ENCODE peak calls at places on chromosomes 1 and 21, in four cellular contexts. I, C, M and W are unnamed samples.

GRCh38 chr1:98053471-98054366 is 132.9 kb upstream of the DPYD start:
- DNase-seq in M (no peak), I (peak; percentile 87), C (peak; percentile 75), W (peak; percentile 91)

GRCh38 chr1:27357281-27358037 is 9.3 kb downstream of the MAP3K6 start:
- DNase-seq in C (peak; percentile 48), I (peak; percentile 44), M (no peak), W (peak; percentile 85)

GRCh38 chr1:41917835-41918449 is 780 bp downstream of the HIVEP3 start:
- DNase-seq in I (peak; percentile 54), C (peak; percentile 19), M (no peak), W (peak; percentile 86)

GRCh38 chr21:42262826-42263225 is 43.9 kb downstream of the ABCG1 start:
- DNase-seq in C (peak; percentile 41), M (no peak), I (peak; percentile 77), W (no peak)

GRCh38 chr1:52592637-52593323 is 9.4 kb upstream of the GPX7 start:
- DNase-seq in I (no peak), C (no peak), M (no peak), W (no peak)

GRCh38 chr21:15444118-15444960 is 285.4 kb upstream of the USP25 start:
- DNase-seq in M (no peak), I (no peak), C (no peak), W (no peak)

GRCh38 chr1:158035976-158036583 is 42.6 kb downstream of the KIRREL1 start:
- DNase-seq in I (peak; percentile 79), C (peak; percentile 80), M (no peak), W (peak; percentile 60)

GRCh38 chr1:226577401-226578180 is 29.0 kb downstream of the STUM start:
- DNase-seq in I (no peak), C (no peak), M (no peak), W (peak; percentile 66)

GRCh38 chr1:147541672-147542548 is 609 bp downstream of the BCL9 start:
- DNase-seq in C (peak; percentile 70), I (peak; percentile 41), M (no peak), W (peak; percentile 82)

GRCh38 chr21:42063578-42064521 is 7.3 kb upstream of the UMODL1 start:
- DNase-seq in C (no peak), M (peak; percentile 62), I (peak; percentile 56), W (peak; percentile 39)

GRCh38 chr1:225777058-225777582 is 506 bp upstream of the SRP9 start:
- DNase-seq in M (no peak), C (no peak), I (peak; percentile 35), W (no peak)

GRCh38 chr1:213273546-213273945 is 222.5 kb downstream of the RPS6KC1 start:
- DNase-seq in M (no peak), C (no peak), I (no peak), W (no peak)

GRCh38 chr1:113250161-113250560 is 140.2 kb upstream of the MAGI3 start:
- DNase-seq in M (no peak), C (no peak), I (no peak), W (no peak)

GRCh38 chr1:219533280-219533679 is 79.6 kb downstream of the ZC3H11B start:
- DNase-seq in C (no peak), I (no peak), M (no peak), W (no peak)

GRCh38 chr1:224528900-224529299 is 87.2 kb upstream of the CNIH3 start:
- DNase-seq in M (no peak), I (peak; percentile 72), C (peak; percentile 93), W (no peak)

GRCh38 chr1:35650416-35650815 is 9.1 kb upstream of the PSMB2 start:
- DNase-seq in M (no peak), C (no peak), I (no peak), W (no peak)

GRCh38 chr1:206635983-206636354 is 633 bp downstream of the DYRK3 start:
- DNase-seq in M (no peak), C (no peak), I (no peak), W (no peak)

GRCh38 chr1:206634365-206635079 is 814 bp upstream of the DYRK3 start:
- DNase-seq in I (peak; percentile 100), C (peak; percentile 91), M (peak; percentile 75), W (peak; percentile 95)

GRCh38 chr1:206631085-206631509 is 4.2 kb upstream of the DYRK3 start:
- DNase-seq in M (peak; percentile 48), I (peak; percentile 94), C (peak; percentile 96), W (peak; percentile 82)

GRCh38 chr1:206635080-206635982 is at the start of gene DYRK3:
- DNase-seq in C (peak; percentile 91), I (peak; percentile 98), M (peak; percentile 67), W (peak; percentile 98)

GRCh38 chr1:206633708-206634121 is 1.6 kb upstream of the DYRK3 start:
- DNase-seq in M (peak; percentile 83), I (peak; percentile 83), C (peak; percentile 94), W (peak; percentile 5)
- TF ChIP-seq EZH2 in M (no peak), I (no peak), C (no peak), W (no peak)

GRCh38 chr1:160981584-160982411 is 27.2 kb upstream of the ITLN2 start:
- DNase-seq in I (no peak), M (no peak), C (no peak), W (peak; percentile 58)
- TF ChIP-seq EZH2 in I (no peak), M (peak; percentile 49), C (no peak), W (peak; percentile 85)

GRCh38 chr1:50426702-50427085 is 3.5 kb upstream of the DMRTA2 start:
- DNase-seq in C (no peak), I (no peak), M (no peak), W (peak; percentile 44)

GRCh38 chr1:50424045-50424939 is 1.0 kb upstream of the DMRTA2 start:
- DNase-seq in I (no peak), C (peak; percentile 34), M (no peak), W (peak; percentile 29)

GRCh38 chr1:50426108-50426700 is 3.0 kb upstream of the DMRTA2 start:
- DNase-seq in M (no peak), C (no peak), I (no peak), W (peak; percentile 34)

GRCh38 chr1:50424940-50425375 is 1.7 kb upstream of the DMRTA2 start:
- DNase-seq in M (no peak), C (no peak), I (no peak), W (peak; percentile 48)

DNA sequence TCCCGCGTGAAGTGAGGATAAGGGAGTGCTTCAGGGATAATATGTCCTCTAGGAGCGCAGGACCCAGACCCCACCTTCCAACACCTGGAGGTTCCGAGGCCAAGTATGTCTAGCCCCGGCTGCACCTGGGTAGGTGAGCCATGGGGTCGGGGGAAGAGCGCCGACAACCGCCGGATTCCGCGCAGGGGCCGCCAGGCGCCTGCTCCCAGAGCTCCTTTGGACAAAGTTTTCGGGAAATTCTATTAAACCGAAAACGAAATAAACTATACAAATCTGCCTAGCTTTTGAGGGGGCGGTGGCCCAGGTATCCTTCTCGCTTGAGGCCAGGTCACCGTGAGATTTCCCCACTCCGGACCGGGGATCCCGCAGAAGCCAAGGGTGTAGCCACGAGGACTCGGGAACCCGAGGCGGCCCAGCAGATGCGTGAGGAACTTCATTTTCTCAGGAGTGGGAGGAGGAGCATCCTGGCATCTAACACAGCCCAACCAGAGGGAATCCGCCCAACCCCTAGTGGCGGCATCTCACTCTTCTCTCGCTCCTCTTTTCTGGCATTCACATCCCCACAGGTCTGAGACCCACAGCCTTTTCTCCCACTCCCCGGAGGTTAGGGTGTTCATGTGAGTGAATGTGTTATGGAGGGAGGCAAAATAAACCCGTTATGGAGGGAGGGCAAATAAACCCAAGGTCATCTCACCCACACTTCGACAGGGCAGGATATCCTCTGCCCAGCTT is 2.3 kb upstream of the DMRTA2 start:
- DNase-seq in M (no peak), I (no peak), C (no peak), W (peak; percentile 75)
- TF ChIP-seq EZH2 in M (no peak), I (no peak), C (no peak), W (peak; percentile 48)

DNA sequence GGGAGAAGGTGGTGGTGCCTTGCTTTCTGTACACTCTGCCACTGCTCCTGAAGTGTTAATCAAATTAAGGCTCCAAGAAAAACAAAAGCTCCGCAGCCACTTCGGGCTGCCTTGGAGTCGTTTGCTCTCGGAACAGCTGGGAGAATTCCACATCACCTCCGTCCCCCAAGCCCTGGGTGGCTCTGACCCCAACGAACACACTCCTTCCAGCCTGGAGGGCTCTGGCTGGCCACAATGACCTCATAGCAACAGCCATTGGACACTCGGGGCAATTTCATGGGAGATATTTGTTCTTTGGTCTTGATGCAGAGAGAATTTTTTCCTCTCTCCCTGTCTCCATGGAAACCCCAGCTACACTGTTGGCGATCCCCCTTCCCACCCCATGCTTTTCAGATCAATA is 1.4 kb downstream of the WNT4 start:
- DNase-seq in M (no peak), C (no peak), I (no peak), W (peak; percentile 21)
- TF ChIP-seq EZH2 in M (no peak), C (no peak), I (no peak), W (no peak)

GRCh38 chr1:15154480-15155036 is 1.0 kb downstream of the TMEM51 start:
- DNase-seq in C (no peak), M (no peak), I (peak; percentile 30), W (peak; percentile 73)

GRCh38 chr1:15152318-15153183 is 996 bp upstream of the TMEM51 start:
- DNase-seq in I (peak; percentile 89), C (peak; percentile 91), M (no peak), W (peak; percentile 75)

GRCh38 chr1:15151871-15152270 is 1.7 kb upstream of the TMEM51 start:
- DNase-seq in I (no peak), M (no peak), C (no peak), W (no peak)

GRCh38 chr1:15153842-15154479 is 414 bp downstream of the TMEM51 start:
- DNase-seq in I (peak; percentile 69), C (peak; percentile 59), M (no peak), W (peak; percentile 88)

GRCh38 chr1:15153184-15153841 is at the start of gene TMEM51:
- DNase-seq in I (peak; percentile 77), M (no peak), C (peak; percentile 50), W (peak; percentile 93)
- TF ChIP-seq EZH2 in I (no peak), M (no peak), C (no peak), W (peak; percentile 25)

GRCh38 chr1:58782308-58783089 is 1.3 kb downstream of the JUN start:
- DNase-seq in M (no peak), C (peak; percentile 42), I (peak; percentile 45), W (peak; percentile 75)
- TF ChIP-seq EZH2 in M (no peak), C (no peak), I (no peak), W (peak; percentile 87)

GRCh38 chr1:206557636-206558473 is 50.5 kb downstream of the RASSF5 start:
- DNase-seq in C (no peak), I (peak; percentile 61), M (no peak), W (no peak)
- TF ChIP-seq EZH2 in C (no peak), I (no peak), M (no peak), W (no peak)

DNA sequence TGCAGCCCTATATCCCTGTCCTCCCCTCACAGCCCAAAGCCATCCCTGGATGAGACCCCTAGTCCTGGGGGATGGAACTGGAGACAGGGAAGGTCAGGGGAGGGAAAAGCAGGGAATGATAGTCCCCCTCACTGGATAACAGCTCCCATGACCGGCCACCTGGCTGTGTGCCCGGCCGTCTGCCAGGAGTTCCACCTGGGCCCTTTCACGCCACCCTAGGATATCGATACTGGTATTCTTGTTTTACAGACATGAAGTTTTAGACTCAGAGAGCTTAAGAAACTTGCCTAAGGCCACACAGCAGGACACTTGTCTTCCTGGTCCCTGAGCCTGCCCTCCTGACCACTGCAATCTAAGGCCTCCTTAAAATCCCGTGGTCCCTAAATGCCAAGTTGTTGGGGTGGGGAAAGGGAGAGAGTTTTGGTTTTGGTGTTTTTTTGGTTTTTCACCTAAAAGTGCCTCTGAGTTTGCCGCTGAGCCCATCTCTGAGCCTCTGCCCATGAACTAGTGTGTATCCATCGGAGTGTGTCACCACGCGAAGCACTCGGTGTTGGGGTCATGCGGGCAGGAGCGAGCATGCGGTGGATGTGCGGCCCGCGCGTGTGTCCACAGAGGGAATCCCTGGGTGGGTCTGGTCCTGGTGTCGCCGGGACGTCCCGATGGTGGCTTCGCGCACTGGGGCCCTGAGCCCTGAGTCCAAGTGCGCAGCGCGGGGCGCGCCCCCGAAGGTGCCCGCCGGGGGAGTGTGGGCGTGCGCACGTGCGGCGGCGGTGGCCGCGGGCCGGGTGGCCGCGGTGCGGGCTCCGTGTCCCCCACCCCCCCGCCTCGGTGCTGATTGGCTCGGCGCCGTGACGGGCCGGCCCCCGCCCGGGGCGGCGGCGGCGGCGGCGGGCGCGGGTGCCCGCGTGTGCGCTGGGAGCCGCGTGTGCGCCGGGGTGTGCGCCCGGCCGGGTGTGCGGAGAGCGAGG is at the start of gene EPHA8:
- DNase-seq in I (no peak), M (no peak), C (no peak), W (peak; percentile 57)
- TF ChIP-seq EZH2 in I (peak; percentile 28), M (peak; percentile 95), C (peak; percentile 92), W (peak; percentile 77)